ENCODE peak calls at places on chromosomes 7 and 10, in seven cellular contexts. Y is H7, G is upper lobe of right lung, M is mesendoderm, E is IMR-90, O is left ventricle myocardium inferior, V is RWPE2. B is an unnamed sample.
A peak's percentile ranks its signal among the peaks of the same experiment; 100 is the strongest.

GRCh38 chr7:101235050-101235449 is 2.6 kb downstream of the CLDN15 start:
- DNase-seq in Y (peak; percentile 75), G (no peak), M (peak; percentile 42), E (no peak), O (no peak), V (no peak), B (no peak)

GRCh38 chr7:148230341-148230740 is 360.2 kb upstream of the C7orf33 start:
- DNase-seq in Y (no peak), G (no peak), M (no peak), E (no peak), O (no peak), V (no peak), B (no peak)

GRCh38 chr7:134792968-134793367 is 13.5 kb downstream of the CALD1 start:
- DNase-seq in Y (no peak), G (no peak), M (no peak), E (peak; percentile 63), O (peak; percentile 48), V (no peak), B (no peak)

GRCh38 chr7:130611206-130611605 is 57.3 kb downstream of the COPG2 start:
- DNase-seq in Y (no peak), G (no peak), M (no peak), E (no peak), O (no peak), V (no peak), B (no peak)

GRCh38 chr7:30771859-30772429 is 727 bp downstream of the MINDY4 start:
- DNase-seq in Y (peak; percentile 48), G (no peak), M (no peak), E (no peak), O (no peak), V (no peak), B (no peak)

GRCh38 chr7:102287465-102288146 is 938 bp downstream of the SH2B2 start:
- DNase-seq in Y (peak; percentile 88), G (peak; percentile 76), M (peak; percentile 59), E (no peak), O (no peak), V (no peak), B (no peak)

GRCh38 chr7:71721742-71722141 is 589.8 kb downstream of the GALNT17 start:
- DNase-seq in Y (no peak), G (no peak), M (peak; percentile 85), E (no peak), O (no peak), V (no peak), B (no peak)

GRCh38 chr7:12434012-12434642 is 30.5 kb upstream of the VWDE start:
- DNase-seq in Y (no peak), G (no peak), M (no peak), E (no peak), O (no peak), V (no peak), B (no peak)

GRCh38 chr7:43625453-43625852 is 42.5 kb downstream of the STK17A start:
- DNase-seq in Y (no peak), G (no peak), M (peak; percentile 50), E (no peak), O (no peak), V (no peak), B (no peak)

GRCh38 chr7:113338297-113338696 is 219.9 kb upstream of the SMIM30 start:
- DNase-seq in Y (no peak), G (no peak), M (no peak), E (no peak), O (no peak), V (no peak), B (no peak)

GRCh38 chr7:32868116-32868515 is 23.4 kb downstream of the KBTBD2 start:
- DNase-seq in Y (no peak), G (no peak), M (no peak), E (no peak), O (peak; percentile 37), V (no peak), B (no peak)

GRCh38 chr10:73262105-73262730 is 9.8 kb upstream of the MRPS16 start:
- DNase-seq in Y (no peak), G (no peak), M (peak; percentile 13), E (peak; percentile 74), O (no peak), V (peak; percentile 74), B (peak; percentile 95)

GRCh38 chr7:93551063-93551895 is 23.2 kb downstream of the CALCR start:
- DNase-seq in Y (no peak), G (no peak), M (peak; percentile 74), E (peak; percentile 56), O (no peak), V (no peak), B (peak; percentile 58)

GRCh38 chr10:21732067-21732772 is 198.2 kb downstream of the MLLT10 start:
- DNase-seq in Y (peak; percentile 80), G (no peak), M (peak; percentile 93), E (peak; percentile 82), O (peak; percentile 62), V (no peak), B (peak; percentile 55)

GRCh38 chr7:6453737-6454136 is 6.0 kb upstream of the DAGLB start:
- DNase-seq in Y (no peak), G (no peak), M (no peak), E (peak; percentile 93), O (no peak), V (peak; percentile 88), B (peak; percentile 98)

GRCh38 chr7:47730135-47730534 is 148.2 kb upstream of the TNS3 start:
- DNase-seq in Y (no peak), G (no peak), M (no peak), E (no peak), O (no peak), V (no peak), B (no peak)

GRCh38 chr7:47725031-47725780 is 143.3 kb upstream of the TNS3 start:
- DNase-seq in Y (no peak), G (no peak), M (no peak), E (peak; percentile 22), O (no peak), V (no peak), B (peak; percentile 79)

GRCh38 chr7:47724335-47724982 is 142.5 kb upstream of the TNS3 start:
- DNase-seq in Y (peak; percentile 61), G (no peak), M (peak; percentile 74), E (peak; percentile 96), O (no peak), V (no peak), B (peak; percentile 68)

GRCh38 chr7:47722126-47722525 is 140.2 kb upstream of the TNS3 start:
- DNase-seq in Y (no peak), G (no peak), M (no peak), E (no peak), O (no peak), V (no peak), B (no peak)

GRCh38 chr7:47726047-47726726 is 144.3 kb upstream of the TNS3 start:
- DNase-seq in Y (no peak), G (no peak), M (no peak), E (no peak), O (no peak), V (no peak), B (no peak)
- H3K27me3 ChIP-seq in Y (no peaks in the 10 kb centered on the region), G (no peaks in the 10 kb centered on the region), M (no peaks in the 10 kb centered on the region), E (no peaks in the 10 kb centered on the region), O (no peaks in the 10 kb centered on the region), V (no peaks in the 10 kb centered on the region), B (no peaks in the 10 kb centered on the region)

DNA sequence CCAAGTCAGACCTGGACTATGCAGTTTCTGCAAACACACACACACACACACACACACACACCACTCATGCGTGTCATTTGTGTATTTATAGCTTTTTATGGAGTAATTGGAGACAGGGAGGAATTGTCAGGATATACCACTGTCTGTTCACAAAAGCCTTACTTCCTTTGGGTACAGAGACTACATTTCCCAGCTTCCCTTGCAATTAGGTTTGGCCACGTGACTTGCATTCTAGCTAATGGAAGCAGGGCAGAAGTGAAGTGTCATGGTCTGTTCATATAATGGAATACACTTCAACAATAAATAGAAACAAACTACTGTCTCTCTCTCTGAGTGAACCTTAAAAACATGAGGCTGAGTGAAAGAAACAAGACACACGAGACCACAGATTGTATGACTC is 53.9 kb upstream of the CPXM2 start:
- DNase-seq in Y (no peak), G (no peak), M (peak; percentile 82), E (peak; percentile 2), O (no peak), V (no peak), B (peak; percentile 38)
- H3K4me3 ChIP-seq in Y (no peak overlapping the region), G (no peak overlapping the region), M (no peak overlapping the region), E (no peak overlapping the region), O (no peak overlapping the region), V (no peak overlapping the region), B (no peak overlapping the region)

DNA sequence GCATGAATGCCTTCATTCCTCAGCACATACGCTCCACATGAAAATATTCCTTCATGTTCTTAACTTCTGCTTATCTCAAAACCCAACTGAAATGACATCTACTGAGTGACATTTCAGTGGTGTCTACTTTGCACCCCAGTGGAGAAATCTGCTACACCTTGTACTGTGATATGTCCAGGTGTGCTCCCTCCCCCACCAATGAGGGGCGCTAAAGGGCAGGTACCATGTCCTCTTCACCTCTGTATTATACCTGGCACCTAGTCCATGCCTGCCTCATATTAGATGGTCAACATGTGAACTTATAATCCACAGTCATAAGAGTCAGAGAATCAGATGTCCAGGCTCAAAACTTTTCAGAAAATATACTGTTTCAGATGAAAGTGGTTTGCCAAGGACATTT is 2.1 kb downstream of the PAXIP1 start:
- DNase-seq in Y (peak; percentile 40), G (no peak), M (no peak), E (no peak), O (no peak), V (no peak), B (no peak)
- H3K36me3 ChIP-seq in Y (peaks cover 6% of the 10 kb centered on the region), G (peaks cover 28% of the 10 kb centered on the region), M (no peaks in the 10 kb centered on the region), E (peaks cover 10% of the 10 kb centered on the region), O (peaks cover 32% of the 10 kb centered on the region), V (peaks cover 37% of the 10 kb centered on the region), B (peaks cover 5% of the 10 kb centered on the region)

GRCh38 chr7:151844080-151844827 is 32.7 kb downstream of the PRKAG2 start:
- DNase-seq in Y (no peak), G (peak; percentile 15), M (no peak), E (peak; percentile 77), O (peak; percentile 6), V (peak; percentile 46), B (peak; percentile 86)
- H3K27me3 ChIP-seq in Y (no peaks in the 10 kb centered on the region), G (no peaks in the 10 kb centered on the region), M (no peaks in the 10 kb centered on the region), E (peaks cover 5% of the 10 kb centered on the region), O (no peaks in the 10 kb centered on the region), V (no peaks in the 10 kb centered on the region), B (no peaks in the 10 kb centered on the region)

DNA sequence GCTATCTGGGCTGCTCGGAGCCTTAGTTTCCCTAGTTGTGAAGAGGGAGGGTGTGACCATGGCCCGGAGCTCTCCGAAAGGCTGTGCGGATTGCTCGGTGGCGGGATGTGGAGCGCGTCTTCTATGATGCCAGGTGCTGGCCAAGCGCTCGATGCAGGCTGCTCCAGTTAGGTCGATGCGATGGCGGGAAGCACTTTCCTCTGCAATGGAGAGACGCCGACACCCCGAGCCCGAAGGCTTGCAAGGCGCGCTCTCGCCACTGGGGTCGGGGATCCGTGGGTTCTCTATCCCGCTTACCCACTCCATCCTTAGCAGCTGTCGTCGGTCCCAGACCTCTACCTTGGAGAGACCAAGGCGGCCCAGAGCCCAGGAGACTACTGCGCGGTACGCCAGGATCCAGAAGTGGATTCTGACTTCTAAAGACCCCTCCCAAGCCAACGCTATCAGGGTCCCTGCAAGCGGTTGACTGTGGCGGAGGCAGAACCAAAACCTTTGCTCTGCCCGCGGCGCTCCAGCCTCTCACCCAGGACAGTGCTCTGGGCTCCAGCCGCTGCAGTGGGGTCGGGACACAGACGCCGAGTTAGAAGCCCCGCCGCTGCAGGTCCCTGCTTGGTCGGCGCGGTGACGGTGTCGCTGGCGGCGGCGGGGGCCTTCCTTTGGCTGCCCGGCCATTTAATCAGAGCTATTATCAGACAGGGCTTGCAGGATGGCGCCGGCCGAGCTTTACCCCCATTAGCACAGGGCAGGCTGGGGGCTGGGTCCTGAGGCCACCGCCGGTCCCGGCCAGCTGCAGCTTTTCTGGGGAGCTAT is 7.8 kb upstream of the TBX20 start:
- DNase-seq in Y (peak; percentile 75), G (no peak), M (peak; percentile 63), E (no peak), O (peak; percentile 36), V (no peak), B (no peak)
- H3K4me3 ChIP-seq in Y (peak overlapping the region; percentile 46), G (no peak overlapping the region), M (peak overlapping the region; percentile 8), E (no peak overlapping the region), O (peak overlapping the region; percentile 55), V (no peak overlapping the region), B (no peak overlapping the region)

GRCh38 chr7:76054129-76055120 is 6.5 kb downstream of the MDH2 start:
- DNase-seq in Y (no peak), G (no peak), M (peak; percentile 71), E (peak; percentile 77), O (no peak), V (no peak), B (peak; percentile 92)
- H3K36me3 ChIP-seq in Y (peaks cover 32% of the 10 kb centered on the region), G (peaks cover 65% of the 10 kb centered on the region), M (peaks cover 5% of the 10 kb centered on the region), E (peaks cover 32% of the 10 kb centered on the region), O (peaks cover 59% of the 10 kb centered on the region), V (peaks cover 66% of the 10 kb centered on the region), B (peaks cover 29% of the 10 kb centered on the region)